ENCODE peak calls at places on chromosomes 5 and 9, in nine cellular contexts. One of them, this sample, is unnamed. For H3K4me1, the result is how much of the 10 kb centered on the place peaks cover.

GRCh38 chr5:93355691-93356090 is 225.3 kb downstream of the NR2F1-AS1 start:
- DNase-seq in kidney: no peak
- DNase-seq in tibial artery: no peak
- DNase-seq in gastrocnemius medialis: no peak
- DNase-seq in right atrium auricular region: no peak
- DNase-seq in heart right ventricle: no peak
- DNase-seq in Peyer's patch: no peak
- DNase-seq in CD4-positive, CD25-positive, alpha-beta regulatory T cell: no peak
- DNase-seq in heart left ventricle: no peak
- DNase-seq in this sample: no peak

GRCh38 chr5:73284985-73285384 is 112.0 kb downstream of the TMEM174 start:
- DNase-seq in Peyer's patch: no peak
- DNase-seq in gastrocnemius medialis: no peak
- DNase-seq in heart right ventricle: no peak
- DNase-seq in heart left ventricle: no peak
- DNase-seq in kidney: no peak
- DNase-seq in CD4-positive, CD25-positive, alpha-beta regulatory T cell: no peak
- DNase-seq in tibial artery: no peak
- DNase-seq in right atrium auricular region: no peak
- DNase-seq in this sample: no peak

GRCh38 chr5:51385214-51385613 is 2.0 kb downstream of the ISL1 start:
- DNase-seq in gastrocnemius medialis: no peak
- DNase-seq in tibial artery: no peak
- DNase-seq in right atrium auricular region: no peak
- DNase-seq in kidney: no peak
- DNase-seq in CD4-positive, CD25-positive, alpha-beta regulatory T cell: no peak
- DNase-seq in heart left ventricle: no peak
- DNase-seq in Peyer's patch: no peak
- DNase-seq in heart right ventricle: no peak
- DNase-seq in this sample: no peak

GRCh38 chr9:135088348-135088978 is 995 bp downstream of the OLFM1 start:
- DNase-seq in kidney: peak
- DNase-seq in heart left ventricle: no peak
- DNase-seq in CD4-positive, CD25-positive, alpha-beta regulatory T cell: no peak
- DNase-seq in tibial artery: no peak
- DNase-seq in Peyer's patch: no peak
- DNase-seq in gastrocnemius medialis: no peak
- DNase-seq in right atrium auricular region: no peak
- DNase-seq in heart right ventricle: no peak
- DNase-seq in this sample: no peak

GRCh38 chr9:137989156-137989555 is 111.6 kb downstream of the CACNA1B start:
- DNase-seq in heart right ventricle: no peak
- DNase-seq in right atrium auricular region: peak
- DNase-seq in heart left ventricle: no peak
- DNase-seq in tibial artery: no peak
- DNase-seq in kidney: no peak
- DNase-seq in gastrocnemius medialis: no peak
- DNase-seq in CD4-positive, CD25-positive, alpha-beta regulatory T cell: no peak
- DNase-seq in Peyer's patch: peak
- DNase-seq in this sample: no peak

GRCh38 chr5:180809403-180810209 is 7.0 kb upstream of the MGAT1 start:
- DNase-seq in heart left ventricle: peak
- DNase-seq in heart right ventricle: peak
- DNase-seq in right atrium auricular region: peak
- DNase-seq in gastrocnemius medialis: peak
- DNase-seq in CD4-positive, CD25-positive, alpha-beta regulatory T cell: peak
- DNase-seq in kidney: no peak
- DNase-seq in Peyer's patch: peak
- DNase-seq in tibial artery: peak
- DNase-seq in this sample: peak

GRCh38 chr5:84149094-84149493 is 235.6 kb downstream of the EDIL3 start:
- DNase-seq in kidney: no peak
- DNase-seq in CD4-positive, CD25-positive, alpha-beta regulatory T cell: no peak
- DNase-seq in right atrium auricular region: no peak
- DNase-seq in gastrocnemius medialis: no peak
- DNase-seq in heart right ventricle: no peak
- DNase-seq in tibial artery: no peak
- DNase-seq in Peyer's patch: no peak
- DNase-seq in heart left ventricle: no peak
- DNase-seq in this sample: no peak

GRCh38 chr5:80399553-80400239 is 8.2 kb upstream of the ZFYVE16 start:
- DNase-seq in right atrium auricular region: no peak
- DNase-seq in gastrocnemius medialis: no peak
- DNase-seq in heart right ventricle: no peak
- DNase-seq in Peyer's patch: peak
- DNase-seq in tibial artery: no peak
- DNase-seq in CD4-positive, CD25-positive, alpha-beta regulatory T cell: peak
- DNase-seq in heart left ventricle: no peak
- DNase-seq in kidney: no peak
- DNase-seq in this sample: no peak

GRCh38 chr5:150492621-150493020 is 15.3 kb upstream of the NDST1 start:
- DNase-seq in Peyer's patch: no peak
- DNase-seq in tibial artery: no peak
- DNase-seq in CD4-positive, CD25-positive, alpha-beta regulatory T cell: no peak
- DNase-seq in heart left ventricle: no peak
- DNase-seq in right atrium auricular region: no peak
- DNase-seq in gastrocnemius medialis: no peak
- DNase-seq in heart right ventricle: no peak
- DNase-seq in kidney: no peak
- DNase-seq in this sample: no peak

GRCh38 chr5:52892242-52892878 is 96.8 kb upstream of the ITGA2 start:
- DNase-seq in right atrium auricular region: no peak
- DNase-seq in Peyer's patch: no peak
- DNase-seq in CD4-positive, CD25-positive, alpha-beta regulatory T cell: no peak
- DNase-seq in kidney: no peak
- DNase-seq in heart right ventricle: no peak
- DNase-seq in tibial artery: no peak
- DNase-seq in heart left ventricle: no peak
- DNase-seq in gastrocnemius medialis: no peak
- DNase-seq in this sample: no peak

GRCh38 chr5:123285122-123286011 is 137.8 kb downstream of the CEP120 start:
- DNase-seq in right atrium auricular region: no peak
- DNase-seq in heart left ventricle: no peak
- DNase-seq in gastrocnemius medialis: no peak
- DNase-seq in kidney: peak
- DNase-seq in Peyer's patch: no peak
- DNase-seq in tibial artery: peak
- DNase-seq in CD4-positive, CD25-positive, alpha-beta regulatory T cell: no peak
- DNase-seq in heart right ventricle: no peak
- DNase-seq in this sample: no peak

GRCh38 chr9:89951671-89952070 is 346.9 kb downstream of the GADD45G start:
- DNase-seq in right atrium auricular region: no peak
- DNase-seq in heart left ventricle: no peak
- DNase-seq in CD4-positive, CD25-positive, alpha-beta regulatory T cell: no peak
- DNase-seq in kidney: no peak
- DNase-seq in gastrocnemius medialis: no peak
- DNase-seq in tibial artery: no peak
- DNase-seq in Peyer's patch: no peak
- DNase-seq in heart right ventricle: no peak
- DNase-seq in this sample: no peak

GRCh38 chr5:55896663-55897062 is 45.5 kb downstream of the IL31RA start:
- DNase-seq in CD4-positive, CD25-positive, alpha-beta regulatory T cell: no peak
- DNase-seq in right atrium auricular region: no peak
- DNase-seq in heart left ventricle: no peak
- DNase-seq in gastrocnemius medialis: no peak
- DNase-seq in kidney: no peak
- DNase-seq in Peyer's patch: no peak
- DNase-seq in heart right ventricle: no peak
- DNase-seq in tibial artery: no peak
- DNase-seq in this sample: no peak
- H3K4me1 ChIP-seq in CD4-positive, CD25-positive, alpha-beta regulatory T cell: under half
- H3K4me1 ChIP-seq in right atrium auricular region: under half
- H3K4me1 ChIP-seq in heart left ventricle: under half
- H3K4me1 ChIP-seq in gastrocnemius medialis: under half
- H3K4me1 ChIP-seq in kidney: under half
- H3K4me1 ChIP-seq in Peyer's patch: under half
- H3K4me1 ChIP-seq in heart right ventricle: under half
- H3K4me1 ChIP-seq in tibial artery: under half
- H3K4me1 ChIP-seq in this sample: under half

GRCh38 chr9:93287593-93287992 is 103.7 kb downstream of the WNK2 start:
- DNase-seq in heart right ventricle: no peak
- DNase-seq in right atrium auricular region: no peak
- DNase-seq in Peyer's patch: no peak
- DNase-seq in heart left ventricle: no peak
- DNase-seq in gastrocnemius medialis: no peak
- DNase-seq in kidney: no peak
- DNase-seq in tibial artery: no peak
- DNase-seq in CD4-positive, CD25-positive, alpha-beta regulatory T cell: no peak
- DNase-seq in this sample: no peak

GRCh38 chr9:93288341-93288740 is 104.4 kb downstream of the WNK2 start:
- DNase-seq in tibial artery: no peak
- DNase-seq in heart left ventricle: no peak
- DNase-seq in CD4-positive, CD25-positive, alpha-beta regulatory T cell: no peak
- DNase-seq in gastrocnemius medialis: no peak
- DNase-seq in kidney: no peak
- DNase-seq in Peyer's patch: peak
- DNase-seq in heart right ventricle: no peak
- DNase-seq in right atrium auricular region: peak
- DNase-seq in this sample: no peak

GRCh38 chr9:93290495-93291434 is 106.8 kb downstream of the WNK2 start:
- DNase-seq in kidney: peak
- DNase-seq in tibial artery: peak
- DNase-seq in gastrocnemius medialis: no peak
- DNase-seq in Peyer's patch: no peak
- DNase-seq in heart right ventricle: no peak
- DNase-seq in CD4-positive, CD25-positive, alpha-beta regulatory T cell: no peak
- DNase-seq in heart left ventricle: no peak
- DNase-seq in right atrium auricular region: no peak
- DNase-seq in this sample: no peak

GRCh38 chr9:93287189-93287552 is 103.2 kb downstream of the WNK2 start:
- DNase-seq in right atrium auricular region: no peak
- DNase-seq in kidney: no peak
- DNase-seq in heart left ventricle: no peak
- DNase-seq in CD4-positive, CD25-positive, alpha-beta regulatory T cell: no peak
- DNase-seq in heart right ventricle: no peak
- DNase-seq in Peyer's patch: peak
- DNase-seq in tibial artery: peak
- DNase-seq in gastrocnemius medialis: no peak
- DNase-seq in this sample: no peak

DNA sequence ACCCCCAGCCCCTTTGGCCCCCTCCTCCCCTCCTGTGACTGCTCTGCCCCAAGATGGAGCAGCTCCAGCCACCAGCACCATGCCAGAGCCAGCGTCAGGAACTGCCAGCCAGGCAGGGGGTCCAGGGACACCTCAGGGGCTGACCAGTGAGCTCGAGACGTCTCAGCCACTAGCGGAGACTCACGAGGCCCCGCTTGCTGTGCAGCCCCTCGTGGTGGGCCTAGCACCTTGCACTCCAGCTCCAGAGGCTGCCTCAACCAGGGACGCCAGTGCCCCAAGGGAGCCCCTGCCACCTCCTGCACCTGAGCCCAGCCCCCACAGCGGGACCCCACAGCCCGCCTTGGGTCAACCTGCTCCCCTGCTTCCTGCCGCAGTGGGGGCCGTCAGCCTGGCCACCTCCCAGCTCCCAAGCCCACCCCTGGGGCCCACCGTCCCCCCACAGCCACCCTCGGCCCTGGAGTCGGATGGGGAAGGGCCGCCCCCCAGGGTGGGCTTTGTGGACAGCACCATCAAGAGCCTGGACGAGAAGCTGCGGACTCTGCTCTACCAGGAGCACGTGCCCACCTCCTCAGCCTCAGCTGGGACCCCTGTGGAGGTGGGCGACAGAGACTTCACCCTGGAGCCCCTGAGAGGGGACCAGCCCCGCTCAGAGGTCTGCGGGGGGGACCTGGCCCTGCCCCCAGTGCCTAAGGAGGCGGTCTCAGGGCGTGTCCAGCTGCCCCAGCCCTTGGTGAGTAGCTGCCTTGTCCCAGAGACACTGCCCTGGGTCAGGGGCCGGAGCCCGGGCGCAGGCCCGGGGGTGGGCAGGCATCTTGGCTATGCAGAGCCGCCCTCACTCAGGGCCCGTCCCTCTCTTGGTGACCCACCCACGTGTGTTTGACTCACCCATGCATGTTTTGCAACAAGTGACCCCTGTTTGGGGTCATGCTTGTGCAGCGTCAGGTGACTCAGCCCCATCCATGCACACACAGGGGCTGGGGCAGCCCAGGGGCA is 105.2 kb downstream of the WNK2 start:
- DNase-seq in right atrium auricular region: no peak
- DNase-seq in Peyer's patch: no peak
- DNase-seq in CD4-positive, CD25-positive, alpha-beta regulatory T cell: no peak
- DNase-seq in kidney: peak
- DNase-seq in heart right ventricle: no peak
- DNase-seq in tibial artery: peak
- DNase-seq in gastrocnemius medialis: no peak
- DNase-seq in heart left ventricle: no peak
- DNase-seq in this sample: no peak
- H3K27ac ChIP-seq in right atrium auricular region: peak
- H3K27ac ChIP-seq in Peyer's patch: no peak
- H3K27ac ChIP-seq in CD4-positive, CD25-positive, alpha-beta regulatory T cell: no peak
- H3K27ac ChIP-seq in kidney: no peak
- H3K27ac ChIP-seq in heart right ventricle: no peak
- H3K27ac ChIP-seq in tibial artery: no peak
- H3K27ac ChIP-seq in gastrocnemius medialis: no peak
- H3K27ac ChIP-seq in heart left ventricle: no peak
- H3K27ac ChIP-seq in this sample: no peak

DNA sequence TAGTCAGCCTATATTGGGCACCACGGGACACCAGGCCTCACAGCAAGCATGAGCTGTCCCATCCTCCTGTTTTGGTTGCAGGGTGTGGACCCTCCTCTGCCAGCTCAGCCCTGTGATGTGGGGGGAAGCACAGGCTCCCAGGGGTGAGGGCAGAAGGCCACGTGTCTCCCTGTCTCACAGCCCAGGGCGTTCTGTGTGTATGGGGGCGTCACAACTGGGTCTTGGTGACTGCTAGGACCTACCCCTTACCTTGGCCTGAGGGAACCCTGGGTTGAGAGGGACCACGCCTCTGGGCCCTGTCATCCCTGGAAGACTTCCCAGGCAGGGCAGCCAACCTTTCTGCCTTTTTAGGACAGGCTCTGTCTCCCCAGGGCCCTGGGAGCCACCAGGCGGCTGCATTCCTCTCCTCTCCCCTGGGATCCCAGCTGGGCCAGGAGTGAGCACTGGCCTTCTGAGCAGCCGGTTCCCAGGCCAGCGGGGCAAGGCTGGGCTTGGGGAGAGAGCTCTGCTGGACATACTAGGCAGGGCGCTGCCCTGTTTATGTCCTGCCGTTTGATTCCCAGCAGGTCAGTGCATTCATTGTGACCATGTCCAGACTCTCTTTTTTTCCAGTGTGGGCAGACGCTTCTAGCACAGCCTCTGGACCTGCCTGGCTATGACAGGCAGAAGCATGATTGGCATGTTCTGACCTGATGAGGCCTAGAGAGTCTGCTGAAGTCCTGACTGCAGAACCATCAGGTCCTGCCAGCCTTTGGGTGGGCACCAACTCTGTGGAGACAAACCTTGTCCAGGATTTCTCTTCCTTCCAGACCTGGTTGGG is 97.5 kb downstream of the DAB2IP start:
- DNase-seq in CD4-positive, CD25-positive, alpha-beta regulatory T cell: no peak
- DNase-seq in right atrium auricular region: no peak
- DNase-seq in Peyer's patch: no peak
- DNase-seq in kidney: peak
- DNase-seq in heart right ventricle: peak
- DNase-seq in heart left ventricle: peak
- DNase-seq in gastrocnemius medialis: no peak
- DNase-seq in tibial artery: peak
- DNase-seq in this sample: no peak
- H3K4me1 ChIP-seq in CD4-positive, CD25-positive, alpha-beta regulatory T cell: under half
- H3K4me1 ChIP-seq in right atrium auricular region: half or more
- H3K4me1 ChIP-seq in Peyer's patch: under half
- H3K4me1 ChIP-seq in kidney: half or more
- H3K4me1 ChIP-seq in heart right ventricle: half or more
- H3K4me1 ChIP-seq in heart left ventricle: half or more
- H3K4me1 ChIP-seq in gastrocnemius medialis: half or more
- H3K4me1 ChIP-seq in tibial artery: under half
- H3K4me1 ChIP-seq in this sample: under half

GRCh38 chr5:14453486-14453885 is 128.1 kb upstream of the OTULINL start:
- DNase-seq in right atrium auricular region: no peak
- DNase-seq in gastrocnemius medialis: no peak
- DNase-seq in Peyer's patch: no peak
- DNase-seq in heart left ventricle: no peak
- DNase-seq in CD4-positive, CD25-positive, alpha-beta regulatory T cell: no peak
- DNase-seq in tibial artery: no peak
- DNase-seq in kidney: no peak
- DNase-seq in heart right ventricle: no peak
- DNase-seq in this sample: no peak
- H3K27ac ChIP-seq in right atrium auricular region: peak
- H3K27ac ChIP-seq in gastrocnemius medialis: peak
- H3K27ac ChIP-seq in Peyer's patch: no peak
- H3K27ac ChIP-seq in heart left ventricle: peak
- H3K27ac ChIP-seq in CD4-positive, CD25-positive, alpha-beta regulatory T cell: no peak
- H3K27ac ChIP-seq in tibial artery: no peak
- H3K27ac ChIP-seq in kidney: no peak
- H3K27ac ChIP-seq in heart right ventricle: peak
- H3K27ac ChIP-seq in this sample: no peak